ENCODE peak calls at places on chromosome 4, in five cellular contexts. F is A549, R is psoas muscle, I is left lung, U is cardiac muscle cell. Z is an unnamed sample.
A peak's percentile ranks its signal among the peaks of the same experiment; 100 is the strongest.

GRCh38 chr4:8727131-8727530 is 134.6 kb downstream of the CPZ start:
- DNase-seq in I (no peak), U (no peak), R (no peak), F (no peak), Z (no peak)

GRCh38 chr4:78560296-78560963 is 8.9 kb downstream of the ANXA3 start:
- DNase-seq in F (peak; percentile 71), U (peak; percentile 93), R (no peak), I (no peak), Z (peak; percentile 65)

GRCh38 chr4:130812117-130812765 is 1716.3 kb downstream of the C4orf33 start:
- DNase-seq in U (no peak), R (no peak), F (no peak), I (no peak), Z (no peak)

GRCh38 chr4:15197005-15197404 is 194.7 kb downstream of the CPEB2 start:
- DNase-seq in U (peak; percentile 64), R (no peak), I (no peak), F (peak; percentile 8), Z (no peak)

GRCh38 chr4:55561884-55562283 is 15.2 kb upstream of the CLOCK start:
- DNase-seq in U (no peak), R (no peak), F (no peak), I (no peak), Z (no peak)

GRCh38 chr4:42570221-42570620 is 86.7 kb downstream of the ATP8A1 start:
- DNase-seq in I (no peak), U (peak; percentile 1), F (no peak), R (peak; percentile 51), Z (no peak)

GRCh38 chr4:184614509-184614908 is 34.7 kb downstream of the CASP3 start:
- DNase-seq in R (no peak), I (no peak), F (no peak), U (no peak), Z (no peak)

GRCh38 chr4:177091515-177091914 is 218.2 kb upstream of the NEIL3 start:
- DNase-seq in U (no peak), I (no peak), F (no peak), R (no peak), Z (no peak)

GRCh38 chr4:112343330-112343729 is 46.2 kb downstream of the ALPK1 start:
- DNase-seq in I (no peak), R (no peak), F (no peak), U (no peak), Z (no peak)

GRCh38 chr4:133594246-133595207 is 445.4 kb downstream of the PCDH10 start:
- DNase-seq in F (no peak), R (no peak), U (peak; percentile 72), I (no peak), Z (no peak)

GRCh38 chr4:48944252-48944651 is 37.7 kb upstream of the OCIAD2 start:
- DNase-seq in F (peak; percentile 41), R (no peak), U (peak; percentile 18), I (no peak), Z (no peak)

GRCh38 chr4:73864365-73864764 is 4.8 kb upstream of the CXCL1 start:
- DNase-seq in U (peak; percentile 29), F (peak; percentile 23), I (no peak), R (no peak), Z (no peak)

GRCh38 chr4:95572304-95572991 is 23.7 kb upstream of the UNC5C start:
- DNase-seq in I (peak; percentile 15), R (peak; percentile 38), F (no peak), U (peak; percentile 73), Z (no peak)

GRCh38 chr4:67885727-67886126 is 1.9 kb upstream of the TMPRSS11D start:
- DNase-seq in I (no peak), U (peak; percentile 57), F (peak; percentile 29), R (no peak), Z (peak; percentile 88)

GRCh38 chr4:38846015-38846414 is 10.6 kb downstream of the TLR6 start:
- DNase-seq in R (no peak), I (no peak), F (no peak), U (no peak), Z (no peak)

GRCh38 chr4:72484991-72485390 is 84.0 kb downstream of the ADAMTS3 start:
- DNase-seq in I (no peak), U (no peak), R (no peak), F (no peak), Z (no peak)

GRCh38 chr4:171601091-171601490 is 212.1 kb upstream of the GALNTL6 start:
- DNase-seq in I (no peak), U (no peak), R (no peak), F (no peak), Z (no peak)

GRCh38 chr4:102825261-102826071 is 1.9 kb downstream of the UBE2D3 start:
- DNase-seq in F (peak; percentile 63), U (peak; percentile 81), I (no peak), R (no peak), Z (no peak)

GRCh38 chr4:118759481-118759880 is 74.3 kb downstream of the METTL14 start:
- DNase-seq in U (no peak), R (no peak), F (no peak), I (no peak), Z (no peak)

GRCh38 chr4:87882321-87882720 is 49.6 kb downstream of the MEPE start:
- DNase-seq in I (no peak), F (no peak), U (peak; percentile 49), R (no peak), Z (no peak)

GRCh38 chr4:16722386-16722785 is 176.1 kb downstream of the LDB2 start:
- DNase-seq in I (no peak), F (no peak), R (no peak), U (no peak), Z (no peak)

GRCh38 chr4:95694411-95694810 is 145.5 kb upstream of the PDHA2 start:
- DNase-seq in F (no peak), R (no peak), U (no peak), I (no peak), Z (no peak)

GRCh38 chr4:30632751-30633150 is 87.4 kb upstream of the PCDH7 start:
- DNase-seq in U (no peak), F (no peak), R (no peak), I (no peak), Z (no peak)

GRCh38 chr4:48403358-48403757 is 62.0 kb downstream of the SLAIN2 start:
- DNase-seq in R (no peak), F (no peak), U (no peak), I (peak; percentile 43), Z (no peak)

GRCh38 chr4:146972036-146972435 is 26.4 kb upstream of the TTC29 start:
- DNase-seq in I (no peak), U (no peak), F (no peak), R (no peak), Z (no peak)

GRCh38 chr4:146969126-146969525 is 23.5 kb upstream of the TTC29 start:
- DNase-seq in F (no peak), U (no peak), I (no peak), R (no peak), Z (no peak)
- TF ChIP-seq CTCF in F (no peak), U (no peak), I (no peak), R (no peak), Z (no peak)

GRCh38 chr4:121669163-121669550 is 27.6 kb downstream of the ANXA5 start:
- DNase-seq in F (no peak), U (no peak), I (no peak), R (no peak), Z (no peak)
- H3K4me3 ChIP-seq in F (no peak overlapping the region), U (no peak overlapping the region), I (no peak overlapping the region), R (no peak overlapping the region), Z (no peak overlapping the region)

GRCh38 chr4:58063761-58064160 is 953.6 kb upstream of the IGFBP7 start:
- DNase-seq in F (no peak), U (no peak), I (no peak), R (no peak), Z (no peak)

GRCh38 chr4:58064618-58065017 is 954.4 kb upstream of the IGFBP7 start:
- DNase-seq in F (no peak), I (no peak), U (no peak), R (no peak), Z (no peak)

DNA sequence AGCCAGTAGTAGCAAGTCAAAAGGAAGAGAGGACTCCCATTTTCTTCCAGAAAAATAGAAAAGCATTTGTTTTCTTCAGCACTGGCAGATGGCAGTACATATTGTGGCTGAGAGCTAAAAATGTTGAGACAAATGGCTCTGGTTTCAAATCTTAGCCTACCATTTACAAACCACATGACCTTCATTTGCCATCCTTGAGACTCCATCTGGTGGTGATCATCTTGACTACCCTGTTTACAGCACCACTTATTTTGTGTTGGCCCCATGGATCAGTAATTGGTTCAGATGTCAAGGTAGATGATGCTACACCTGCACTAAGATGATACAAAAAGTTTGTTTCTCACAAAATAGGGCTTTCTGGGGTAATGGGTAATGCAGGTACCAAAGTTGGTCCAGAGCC is 951.8 kb upstream of the IGFBP7 start:
- DNase-seq in U (no peak), R (no peak), I (no peak), F (peak; percentile 4), Z (no peak)
- TF ChIP-seq CTCF in U (no peak), R (no peak), I (no peak), F (no peak), Z (no peak)

DNA sequence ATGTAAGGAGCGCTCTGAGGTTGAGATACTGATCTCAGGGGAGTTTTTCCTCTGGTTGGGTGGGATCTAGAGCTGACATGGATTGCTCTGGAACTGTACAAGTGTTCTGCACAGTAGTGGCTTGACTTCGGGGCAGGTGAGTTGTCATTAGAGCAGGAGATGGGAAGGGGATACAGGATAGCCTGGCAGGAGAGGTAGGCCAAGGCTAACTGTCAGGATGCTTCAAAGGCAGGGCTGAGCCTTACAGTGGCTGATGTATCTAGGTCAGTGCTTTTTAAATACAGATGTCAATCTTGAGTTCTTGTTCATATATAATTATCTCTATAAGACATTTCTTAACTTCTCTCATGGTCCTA is 43.5 kb upstream of the RELL1 start:
- DNase-seq in F (no peak), I (no peak), U (no peak), R (no peak), Z (no peak)
- H3K4me3 ChIP-seq in F (no peak overlapping the region), I (no peak overlapping the region), U (no peak overlapping the region), R (no peak overlapping the region), Z (no peak overlapping the region)

GRCh38 chr4:91226838-91227237 is 1076.9 kb upstream of the GRID2 start:
- DNase-seq in R (no peak), U (no peak), I (no peak), F (no peak), Z (no peak)

GRCh38 chr4:91233164-91233563 is 1070.6 kb upstream of the GRID2 start:
- DNase-seq in I (no peak), R (no peak), U (no peak), F (no peak), Z (no peak)

GRCh38 chr4:91228659-91229058 is 1075.1 kb upstream of the GRID2 start:
- DNase-seq in U (no peak), I (no peak), R (no peak), F (no peak), Z (no peak)
- TF ChIP-seq CTCF in U (no peak), I (no peak), R (no peak), F (no peak), Z (no peak)